ENCODE peak calls at places on chromosomes 1 and 21, in nine cellular contexts. One of them, this sample, is unnamed.

GRCh38 chr1:246274191-246274590 is 232.9 kb downstream of the SMYD3 start:
- DNase-seq in GM20000: no peak
- DNase-seq in non-pigmented ciliary epithelial cell: no peak
- DNase-seq in T follicular helper cell: no peak
- DNase-seq in T-helper 2 cell: no peak
- DNase-seq in skeletal muscle cell: no peak
- DNase-seq in LNCaP clone FGC: no peak
- DNase-seq in LHCN-M2: no peak
- DNase-seq in heart right ventricle: no peak
- DNase-seq in this sample: no peak

GRCh38 chr1:110879758-110880606 is 7.0 kb downstream of the CD53 start:
- DNase-seq in T-helper 2 cell: peak; percentile 92
- DNase-seq in GM20000: peak; percentile 50
- DNase-seq in non-pigmented ciliary epithelial cell: no peak
- DNase-seq in LHCN-M2: no peak
- DNase-seq in T follicular helper cell: peak; percentile 36
- DNase-seq in LNCaP clone FGC: peak; percentile 11
- DNase-seq in heart right ventricle: no peak
- DNase-seq in skeletal muscle cell: no peak
- DNase-seq in this sample: peak; percentile 40

GRCh38 chr1:61585714-61586113 is 139.2 kb downstream of the TM2D1 start:
- DNase-seq in T follicular helper cell: no peak
- DNase-seq in non-pigmented ciliary epithelial cell: no peak
- DNase-seq in GM20000: no peak
- DNase-seq in T-helper 2 cell: no peak
- DNase-seq in LNCaP clone FGC: no peak
- DNase-seq in heart right ventricle: no peak
- DNase-seq in skeletal muscle cell: no peak
- DNase-seq in LHCN-M2: no peak
- DNase-seq in this sample: no peak

GRCh38 chr1:17802164-17802563 is 47.0 kb downstream of the ACTL8 start:
- DNase-seq in T-helper 2 cell: no peak
- DNase-seq in non-pigmented ciliary epithelial cell: no peak
- DNase-seq in skeletal muscle cell: peak; percentile 19
- DNase-seq in GM20000: no peak
- DNase-seq in heart right ventricle: no peak
- DNase-seq in LHCN-M2: no peak
- DNase-seq in LNCaP clone FGC: no peak
- DNase-seq in T follicular helper cell: no peak
- DNase-seq in this sample: no peak

GRCh38 chr1:208132287-208132882 is 111.8 kb downstream of the PLXNA2 start:
- DNase-seq in LNCaP clone FGC: peak; percentile 52
- DNase-seq in T follicular helper cell: peak; percentile 24
- DNase-seq in GM20000: peak; percentile 76
- DNase-seq in T-helper 2 cell: peak; percentile 40
- DNase-seq in LHCN-M2: peak; percentile 58
- DNase-seq in non-pigmented ciliary epithelial cell: peak; percentile 19
- DNase-seq in heart right ventricle: peak; percentile 85
- DNase-seq in skeletal muscle cell: no peak
- DNase-seq in this sample: peak; percentile 64

GRCh38 chr1:200107004-200107470 is 79.5 kb downstream of the NR5A2 start:
- DNase-seq in LNCaP clone FGC: no peak
- DNase-seq in heart right ventricle: no peak
- DNase-seq in skeletal muscle cell: no peak
- DNase-seq in T follicular helper cell: no peak
- DNase-seq in GM20000: no peak
- DNase-seq in LHCN-M2: no peak
- DNase-seq in T-helper 2 cell: no peak
- DNase-seq in non-pigmented ciliary epithelial cell: no peak
- DNase-seq in this sample: no peak

GRCh38 chr1:116486424-116486823 is 84.4 kb downstream of the CD58 start:
- DNase-seq in T-helper 2 cell: no peak
- DNase-seq in heart right ventricle: no peak
- DNase-seq in T follicular helper cell: no peak
- DNase-seq in non-pigmented ciliary epithelial cell: no peak
- DNase-seq in LHCN-M2: peak; percentile 58
- DNase-seq in LNCaP clone FGC: no peak
- DNase-seq in GM20000: no peak
- DNase-seq in skeletal muscle cell: peak; percentile 71
- DNase-seq in this sample: no peak

GRCh38 chr1:89167590-89168215 is 8.1 kb downstream of the GBP7 start:
- DNase-seq in T follicular helper cell: no peak
- DNase-seq in heart right ventricle: no peak
- DNase-seq in LHCN-M2: no peak
- DNase-seq in LNCaP clone FGC: no peak
- DNase-seq in GM20000: no peak
- DNase-seq in T-helper 2 cell: no peak
- DNase-seq in non-pigmented ciliary epithelial cell: no peak
- DNase-seq in skeletal muscle cell: no peak
- DNase-seq in this sample: no peak

GRCh38 chr1:97384294-97384952 is 536.4 kb downstream of the DPYD start:
- DNase-seq in GM20000: no peak
- DNase-seq in T-helper 2 cell: no peak
- DNase-seq in T follicular helper cell: no peak
- DNase-seq in non-pigmented ciliary epithelial cell: peak; percentile 83
- DNase-seq in skeletal muscle cell: no peak
- DNase-seq in heart right ventricle: no peak
- DNase-seq in LHCN-M2: peak; percentile 63
- DNase-seq in LNCaP clone FGC: no peak
- DNase-seq in this sample: no peak

GRCh38 chr1:87279201-87279860 is 49.3 kb upstream of the LMO4 start:
- DNase-seq in LHCN-M2: no peak
- DNase-seq in GM20000: no peak
- DNase-seq in heart right ventricle: no peak
- DNase-seq in T-helper 2 cell: no peak
- DNase-seq in LNCaP clone FGC: no peak
- DNase-seq in skeletal muscle cell: peak; percentile 81
- DNase-seq in non-pigmented ciliary epithelial cell: no peak
- DNase-seq in T follicular helper cell: no peak
- DNase-seq in this sample: no peak

GRCh38 chr1:39158330-39159086 is 46.0 kb upstream of the MACF1 start:
- DNase-seq in LHCN-M2: peak; percentile 89
- DNase-seq in LNCaP clone FGC: peak; percentile 96
- DNase-seq in T follicular helper cell: no peak
- DNase-seq in T-helper 2 cell: no peak
- DNase-seq in GM20000: no peak
- DNase-seq in non-pigmented ciliary epithelial cell: no peak
- DNase-seq in heart right ventricle: no peak
- DNase-seq in skeletal muscle cell: no peak
- DNase-seq in this sample: no peak

GRCh38 chr1:64484651-64485050 is 14.7 kb downstream of the CACHD1 start:
- DNase-seq in T-helper 2 cell: no peak
- DNase-seq in T follicular helper cell: no peak
- DNase-seq in skeletal muscle cell: no peak
- DNase-seq in LNCaP clone FGC: peak; percentile 87
- DNase-seq in heart right ventricle: no peak
- DNase-seq in GM20000: no peak
- DNase-seq in non-pigmented ciliary epithelial cell: no peak
- DNase-seq in LHCN-M2: no peak
- DNase-seq in this sample: no peak

GRCh38 chr1:29706936-29707335 is 470.6 kb downstream of the PTPRU start:
- DNase-seq in non-pigmented ciliary epithelial cell: no peak
- DNase-seq in LNCaP clone FGC: no peak
- DNase-seq in GM20000: peak; percentile 80
- DNase-seq in skeletal muscle cell: no peak
- DNase-seq in T follicular helper cell: no peak
- DNase-seq in heart right ventricle: no peak
- DNase-seq in T-helper 2 cell: peak; percentile 41
- DNase-seq in LHCN-M2: peak; percentile 43
- DNase-seq in this sample: peak; percentile 64

GRCh38 chr1:41662061-41662655 is 177.7 kb upstream of the EDN2 start:
- DNase-seq in non-pigmented ciliary epithelial cell: no peak
- DNase-seq in LNCaP clone FGC: no peak
- DNase-seq in LHCN-M2: peak; percentile 64
- DNase-seq in T-helper 2 cell: peak; percentile 85
- DNase-seq in GM20000: peak; percentile 96
- DNase-seq in T follicular helper cell: peak; percentile 53
- DNase-seq in skeletal muscle cell: peak; percentile 59
- DNase-seq in heart right ventricle: peak; percentile 71
- DNase-seq in this sample: peak; percentile 65

GRCh38 chr21:17527240-17527639 is 14.4 kb downstream of the CXADR start:
- DNase-seq in T follicular helper cell: no peak
- DNase-seq in GM20000: no peak
- DNase-seq in LHCN-M2: no peak
- DNase-seq in LNCaP clone FGC: peak; percentile 50
- DNase-seq in T-helper 2 cell: no peak
- DNase-seq in heart right ventricle: no peak
- DNase-seq in skeletal muscle cell: no peak
- DNase-seq in non-pigmented ciliary epithelial cell: peak; percentile 60
- DNase-seq in this sample: no peak

GRCh38 chr1:161440312-161440894 is 64.9 kb upstream of the FCGR2A start:
- DNase-seq in skeletal muscle cell: no peak
- DNase-seq in non-pigmented ciliary epithelial cell: no peak
- DNase-seq in LNCaP clone FGC: no peak
- DNase-seq in GM20000: peak; percentile 93
- DNase-seq in T-helper 2 cell: peak; percentile 66
- DNase-seq in heart right ventricle: peak; percentile 62
- DNase-seq in T follicular helper cell: peak; percentile 17
- DNase-seq in LHCN-M2: peak; percentile 75
- DNase-seq in this sample: peak; percentile 92

GRCh38 chr1:205774277-205775014 is 836 bp downstream of the RAB29 start:
- DNase-seq in non-pigmented ciliary epithelial cell: no peak
- DNase-seq in skeletal muscle cell: no peak
- DNase-seq in T follicular helper cell: peak; percentile 13
- DNase-seq in T-helper 2 cell: peak; percentile 53
- DNase-seq in heart right ventricle: no peak
- DNase-seq in LHCN-M2: peak; percentile 14
- DNase-seq in LNCaP clone FGC: no peak
- DNase-seq in GM20000: peak; percentile 47
- DNase-seq in this sample: peak; percentile 46

GRCh38 chr1:32231843-32232432 is 9.7 kb downstream of the EIF3I start:
- DNase-seq in GM20000: no peak
- DNase-seq in skeletal muscle cell: no peak
- DNase-seq in non-pigmented ciliary epithelial cell: no peak
- DNase-seq in T follicular helper cell: no peak
- DNase-seq in heart right ventricle: no peak
- DNase-seq in T-helper 2 cell: no peak
- DNase-seq in LNCaP clone FGC: no peak
- DNase-seq in LHCN-M2: no peak
- DNase-seq in this sample: no peak

This sample was measured in NAMALWA.